ENCODE peak calls at places on chromosomes 16 and 17, in eight cellular contexts. Q, L, T, P, G, Y, J and I are unnamed samples.

GRCh38 chr17:66593116-66593515 is 241.8 kb upstream of the CACNG5 start:
- DNase-seq in Q (no peak), L (no peak), T (peak), P (no peak), G (no peak), Y (no peak), J (no peak), I (no peak)

GRCh38 chr16:84547539-84548058 is 43.1 kb upstream of the MEAK7 start:
- DNase-seq in Q (no peak), L (no peak), T (no peak), P (no peak), G (peak), Y (no peak), J (no peak), I (no peak)

GRCh38 chr17:46785696-46786095 is 32.8 kb downstream of the WNT3 start:
- DNase-seq in Q (no peak), L (no peak), T (no peak), P (no peak), G (no peak), Y (no peak), J (no peak), I (no peak)

GRCh38 chr17:10198509-10199249 is at the start of gene GAS7:
- DNase-seq in Q (no peak), L (peak), T (peak), P (peak), G (peak), Y (no peak), J (no peak), I (no peak)

GRCh38 chr17:50559674-50560184 is 786 bp upstream of the CACNA1G start:
- DNase-seq in Q (no peak), L (no peak), T (peak), P (peak), G (peak), Y (no peak), J (no peak), I (no peak)

GRCh38 chr17:67488161-67488560 is 111.1 kb downstream of the PITPNC1 start:
- DNase-seq in Q (no peak), L (peak), T (peak), P (peak), G (no peak), Y (peak), J (no peak), I (no peak)

GRCh38 chr16:12339686-12340085 is 363.2 kb downstream of the SNX29 start:
- DNase-seq in Q (no peak), L (no peak), T (no peak), P (peak), G (no peak), Y (no peak), J (no peak), I (no peak)

GRCh38 chr16:12758031-12758669 is 45.5 kb downstream of the CPPED1 start:
- DNase-seq in Q (no peak), L (no peak), T (peak), P (peak), G (no peak), Y (no peak), J (no peak), I (no peak)

GRCh38 chr17:83054518-83055125 is 24.8 kb upstream of the METRNL start:
- DNase-seq in Q (no peak), L (no peak), T (no peak), P (no peak), G (no peak), Y (no peak), J (no peak), I (no peak)

GRCh38 chr16:86953631-86954465 is 363.3 kb downstream of the C16orf95 start:
- DNase-seq in Q (no peak), L (no peak), T (no peak), P (no peak), G (peak), Y (no peak), J (no peak), I (no peak)

GRCh38 chr17:79842136-79842655 is 3.0 kb upstream of the CBX4 start:
- DNase-seq in Q (no peak), L (no peak), T (no peak), P (no peak), G (no peak), Y (no peak), J (no peak), I (no peak)

GRCh38 chr16:1287982-1288670 is 21.3 kb upstream of the UBE2I start:
- DNase-seq in Q (no peak), L (no peak), T (no peak), P (no peak), G (no peak), Y (no peak), J (no peak), I (no peak)

GRCh38 chr16:88062341-88062861 is 111.2 kb downstream of the BANP start:
- DNase-seq in Q (no peak), L (no peak), T (no peak), P (peak), G (no peak), Y (no peak), J (no peak), I (no peak)

GRCh38 chr17:44314869-44315661 is 6.7 kb downstream of the RUNDC3A start:
- DNase-seq in Q (peak), L (no peak), T (peak), P (no peak), G (no peak), Y (peak), J (peak), I (peak)

GRCh38 chr17:30550512-30551273 is 73.5 kb downstream of the GOSR1 start:
- DNase-seq in Q (no peak), L (no peak), T (peak), P (peak), G (no peak), Y (no peak), J (no peak), I (peak)

GRCh38 chr16:51224317-51224716 is 73.2 kb upstream of the SALL1 start:
- DNase-seq in Q (no peak), L (no peak), T (no peak), P (no peak), G (no peak), Y (no peak), J (no peak), I (no peak)

GRCh38 chr16:5060073-5060641 is 5.6 kb downstream of the C16orf89 start:
- DNase-seq in Q (no peak), L (no peak), T (no peak), P (no peak), G (no peak), Y (no peak), J (no peak), I (no peak)

GRCh38 chr17:68346448-68346847 is 55.2 kb downstream of the ARSG start:
- DNase-seq in Q (peak), L (peak), T (no peak), P (no peak), G (no peak), Y (peak), J (no peak), I (peak)

GRCh38 chr17:34706029-34706428 is 126.6 kb downstream of the TMEM132E start:
- DNase-seq in Q (peak), L (no peak), T (no peak), P (peak), G (peak), Y (no peak), J (peak), I (peak)

GRCh38 chr17:59493867-59494266 is 71.5 kb upstream of the DHX40 start:
- DNase-seq in Q (no peak), L (no peak), T (no peak), P (no peak), G (no peak), Y (peak), J (no peak), I (no peak)

GRCh38 chr16:61946019-61946418 is 90.2 kb downstream of the CDH8 start:
- DNase-seq in Q (no peak), L (no peak), T (no peak), P (no peak), G (no peak), Y (no peak), J (no peak), I (no peak)

GRCh38 chr17:36089888-36090836 is at the start of gene CCL3:
- DNase-seq in Q (peak), L (no peak), T (no peak), P (no peak), G (no peak), Y (no peak), J (peak), I (peak)

GRCh38 chr16:78494674-78495073 is 395.2 kb downstream of the WWOX start:
- DNase-seq in Q (no peak), L (no peak), T (no peak), P (no peak), G (no peak), Y (no peak), J (no peak), I (no peak)

GRCh38 chr17:32503251-32504165 is 16.7 kb downstream of the CDK5R1 start:
- DNase-seq in Q (no peak), L (no peak), T (no peak), P (peak), G (no peak), Y (no peak), J (peak), I (peak)

GRCh38 chr16:10296956-10297340 is 88.9 kb upstream of the ATF7IP2 start:
- DNase-seq in Q (no peak), L (no peak), T (no peak), P (no peak), G (no peak), Y (no peak), J (no peak), I (no peak)

GRCh38 chr16:80948886-80949502 is 57.7 kb downstream of the CMC2 start:
- DNase-seq in Q (peak), L (no peak), T (peak), P (no peak), G (peak), Y (no peak), J (no peak), I (peak)

GRCh38 chr17:57284984-57285646 is 28.8 kb downstream of the MSI2 start:
- DNase-seq in Q (peak), L (no peak), T (no peak), P (peak), G (no peak), Y (no peak), J (peak), I (peak)

GRCh38 chr16:66366433-66367299 is at the start of gene CDH5:
- DNase-seq in Q (no peak), L (no peak), T (no peak), P (peak), G (no peak), Y (peak), J (no peak), I (no peak)

GRCh38 chr17:80175411-80175810 is 5.6 kb downstream of the CARD14 start:
- DNase-seq in Q (no peak), L (no peak), T (no peak), P (peak), G (no peak), Y (no peak), J (no peak), I (no peak)

GRCh38 chr16:58654456-58655214 is 25.0 kb upstream of the CNOT1 start:
- DNase-seq in Q (no peak), L (no peak), T (no peak), P (no peak), G (no peak), Y (no peak), J (no peak), I (no peak)

GRCh38 chr16:2820836-2821482 is 3.9 kb downstream of the PRSS21 start:
- DNase-seq in Q (no peak), L (no peak), T (no peak), P (no peak), G (no peak), Y (no peak), J (no peak), I (no peak)

GRCh38 chr17:78976907-78977680 is 2.6 kb downstream of the LGALS3BP start:
- DNase-seq in Q (no peak), L (no peak), T (no peak), P (no peak), G (no peak), Y (no peak), J (no peak), I (no peak)